ENCODE peak calls at places on chromosomes 7 and 10, in ten cellular contexts. Q is heart left ventricle, I is IMR-90, S is upper lobe of left lung, V is GM12878, W is right lobe of liver, B is HCT116, K is A549, Y is body of pancreas, X is gastrocnemius medialis. D is an unnamed sample. For H3K4me1, the result is how much of the 10 kb centered on the place peaks cover.

GRCh38 chr10:21327239-21327993 is 198.1 kb downstream of the SKIDA1 start:
- ATAC-seq in Q (no peak), I (no peak), S (no peak), V (peak), W (no peak), B (peak), K (peak), Y (no peak), X (no peak), D (no peak)

GRCh38 chr7:135160858-135161653 is 9.5 kb downstream of the CYREN start:
- ATAC-seq in Q (peak), I (peak), S (no peak), V (peak), W (peak), B (peak), K (peak), Y (peak), X (no peak), D (no peak)

GRCh38 chr7:159198016-159198724 is 53.5 kb upstream of the VIPR2 start:
- ATAC-seq in Q (no peak), I (no peak), S (no peak), V (no peak), W (peak), B (no peak), K (no peak), Y (no peak), X (no peak), D (no peak)

GRCh38 chr7:148402159-148402558 is 188.4 kb upstream of the C7orf33 start:
- ATAC-seq in Q (no peak), I (no peak), S (no peak), V (no peak), W (no peak), B (no peak), K (no peak), Y (no peak), X (no peak), D (no peak)

GRCh38 chr10:78401882-78402367 is 368.3 kb downstream of the RPS24 start:
- ATAC-seq in Q (peak), I (no peak), S (no peak), V (no peak), W (no peak), B (no peak), K (no peak), Y (no peak), X (no peak), D (no peak)

GRCh38 chr7:92740713-92741126 is 95.7 kb downstream of the CDK6 start:
- ATAC-seq in Q (no peak), I (peak), S (no peak), V (no peak), W (no peak), B (peak), K (peak), Y (no peak), X (no peak), D (no peak)

GRCh38 chr10:132836832-132837540 is 51.0 kb upstream of the NKX6-2 start:
- ATAC-seq in Q (peak), I (peak), S (no peak), V (peak), W (peak), B (peak), K (peak), Y (peak), X (peak), D (no peak)

GRCh38 chr7:8051998-8052397 is 83.4 kb downstream of the GLCCI1 start:
- ATAC-seq in Q (no peak), I (no peak), S (no peak), V (peak), W (no peak), B (no peak), K (no peak), Y (no peak), X (no peak), D (no peak)

GRCh38 chr10:58052772-58053171 is 214.9 kb downstream of the IPMK start:
- ATAC-seq in Q (no peak), I (no peak), S (no peak), V (no peak), W (no peak), B (no peak), K (no peak), Y (no peak), X (no peak), D (no peak)

GRCh38 chr10:26725837-26726727 is 28.6 kb downstream of the PDSS1 start:
- ATAC-seq in Q (peak), I (peak), S (peak), V (peak), W (peak), B (peak), K (peak), Y (peak), X (no peak), D (peak)

GRCh38 chr10:104689547-104689946 is 48.5 kb downstream of the SORCS3 start:
- ATAC-seq in Q (no peak), I (no peak), S (no peak), V (no peak), W (no peak), B (no peak), K (no peak), Y (no peak), X (no peak), D (no peak)

GRCh38 chr10:88095291-88095721 is 231.9 kb downstream of the PTEN start:
- ATAC-seq in Q (no peak), I (peak), S (no peak), V (no peak), W (peak), B (no peak), K (no peak), Y (peak), X (no peak), D (no peak)

GRCh38 chr10:75180592-75180991 is 30.0 kb upstream of the VDAC2 start:
- ATAC-seq in Q (peak), I (peak), S (no peak), V (no peak), W (no peak), B (no peak), K (no peak), Y (no peak), X (no peak), D (no peak)

GRCh38 chr10:53622201-53622600 is 849.6 kb upstream of the MBL2 start:
- ATAC-seq in Q (no peak), I (no peak), S (no peak), V (no peak), W (no peak), B (no peak), K (no peak), Y (no peak), X (no peak), D (no peak)

GRCh38 chr10:53619678-53620077 is 847.1 kb upstream of the MBL2 start:
- ATAC-seq in Q (no peak), I (no peak), S (no peak), V (no peak), W (no peak), B (no peak), K (no peak), Y (no peak), X (no peak), D (no peak)

DNA sequence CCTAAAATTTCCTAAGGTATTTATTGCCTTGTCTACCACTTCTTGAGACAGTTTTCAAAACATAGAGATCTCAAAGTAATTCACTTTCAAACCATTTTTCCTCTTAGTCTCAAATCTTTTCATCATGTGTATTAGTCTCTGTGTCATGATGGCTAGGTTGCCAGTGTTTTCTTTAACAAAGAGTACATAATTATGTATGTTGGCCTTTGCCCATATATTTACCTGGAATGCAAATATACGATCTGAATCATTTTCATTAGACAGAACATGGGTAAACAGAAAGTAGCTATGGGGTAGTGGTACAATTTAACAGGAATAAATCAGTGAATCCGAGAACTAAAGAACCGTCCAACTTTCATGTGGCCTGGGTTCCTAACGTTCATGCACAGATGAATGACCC is 852.1 kb upstream of the MBL2 start:
- ATAC-seq in Q (no peak), I (no peak), S (no peak), V (no peak), W (no peak), B (no peak), K (no peak), Y (no peak), X (no peak), D (no peak)
- H3K4me1 ChIP-seq in Q (under half), I (under half), S (under half), V (under half), W (under half), B (under half), K (under half), Y (under half), X (under half), D (under half)

DNA sequence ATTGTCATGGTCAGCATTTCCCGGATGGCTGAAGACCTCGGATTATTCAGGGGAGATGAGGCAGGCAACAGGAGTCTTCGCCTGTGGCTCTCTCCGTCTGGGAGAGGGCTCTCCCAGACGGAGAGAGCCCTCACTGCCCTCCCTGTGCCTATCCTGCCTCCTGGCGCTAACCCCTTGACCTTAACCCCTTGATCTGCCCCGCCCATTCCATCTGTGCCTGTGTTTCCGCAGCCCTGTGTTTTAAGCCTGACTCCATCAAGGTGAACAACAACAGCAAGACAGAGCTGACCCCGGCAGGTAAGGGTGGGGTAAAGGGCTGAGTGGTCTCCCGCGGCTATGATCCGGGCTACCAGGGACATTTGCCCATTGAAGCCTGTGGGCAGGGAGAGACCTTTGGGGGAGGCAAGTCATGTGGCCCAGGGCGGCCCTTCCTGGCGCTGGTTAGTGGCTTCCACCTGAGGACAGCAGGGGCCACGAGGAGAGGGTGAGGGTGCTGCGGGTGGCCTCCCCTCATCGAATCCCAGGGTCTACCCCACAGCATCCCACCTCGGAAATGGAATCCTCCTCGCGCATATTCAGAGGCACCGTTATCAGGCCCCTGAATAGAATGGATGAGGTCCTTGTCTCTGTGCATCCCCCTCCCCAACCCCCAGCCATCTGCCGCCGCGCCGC is 4.2 kb upstream of the MUC12 start:
- ATAC-seq in Q (no peak), I (no peak), S (no peak), V (no peak), W (no peak), B (no peak), K (no peak), Y (no peak), X (no peak), D (no peak)
- H3K4me3 ChIP-seq in Q (no peak), I (no peak), S (peak), V (no peak), W (no peak), B (peak), K (peak), Y (no peak), X (peak), D (no peak)

DNA sequence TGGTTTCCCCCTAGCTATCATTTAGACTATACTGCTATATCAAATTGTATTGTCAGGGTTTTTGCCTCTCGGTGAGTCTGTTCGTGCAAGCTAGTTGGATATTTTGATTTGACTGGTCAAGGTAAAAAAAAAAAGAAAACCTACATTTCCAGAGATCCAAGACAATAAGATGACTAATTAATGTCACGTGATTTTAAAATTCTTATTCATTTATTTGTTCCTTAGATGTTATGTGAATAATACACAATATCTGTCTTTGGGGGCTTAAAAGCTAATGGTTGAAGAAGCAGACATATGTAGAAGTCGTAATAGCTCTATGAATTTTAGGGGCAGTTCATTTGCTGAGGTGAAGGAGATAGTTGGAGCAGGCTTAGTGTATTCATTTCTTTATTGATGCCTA is 191.1 kb downstream of the KCND2 start:
- ATAC-seq in Q (no peak), I (no peak), S (no peak), V (no peak), W (no peak), B (no peak), K (no peak), Y (no peak), X (no peak), D (no peak)
- TF ChIP-seq POLR2A in Q (no peak), I (no peak), S (no peak), V (no peak), W (no peak), B (no peak), K (no peak), Y (no peak), X (no peak), D (no peak)

GRCh38 chr7:47482013-47482761 is 99.7 kb downstream of the TNS3 start:
- ATAC-seq in Q (peak), I (peak), S (peak), V (peak), W (no peak), B (peak), K (peak), Y (peak), X (peak), D (peak)
- H3K4me1 ChIP-seq in Q (half or more), I (half or more), S (under half), V (under half), W (under half), B (half or more), K (half or more), Y (half or more), X (under half), D (under half)

GRCh38 chr7:151017953-151018420 is 6.3 kb downstream of the ATG9B start:
- ATAC-seq in Q (peak), I (peak), S (peak), V (peak), W (peak), B (peak), K (peak), Y (peak), X (peak), D (peak)

GRCh38 chr7:151017370-151017952 is 6.8 kb downstream of the ATG9B start:
- ATAC-seq in Q (no peak), I (no peak), S (no peak), V (no peak), W (no peak), B (peak), K (no peak), Y (no peak), X (no peak), D (no peak)

GRCh38 chr7:151020231-151020630 is 4.1 kb downstream of the ATG9B start:
- ATAC-seq in Q (no peak), I (no peak), S (no peak), V (no peak), W (no peak), B (no peak), K (peak), Y (no peak), X (no peak), D (no peak)

GRCh38 chr7:151018421-151019129 is 5.7 kb downstream of the ATG9B start:
- ATAC-seq in Q (no peak), I (peak), S (no peak), V (no peak), W (peak), B (no peak), K (peak), Y (peak), X (peak), D (no peak)

GRCh38 chr7:151019130-151019447 is 5.2 kb downstream of the ATG9B start:
- ATAC-seq in Q (no peak), I (no peak), S (no peak), V (no peak), W (peak), B (no peak), K (no peak), Y (peak), X (no peak), D (no peak)
- H3K4me3 ChIP-seq in Q (peak), I (no peak), S (peak), V (no peak), W (no peak), B (no peak), K (no peak), Y (no peak), X (peak), D (peak)